ENCODE peak calls at places on chromosomes 3 and 15, in four cellular contexts. M, G, N and H are unnamed samples.

GRCh38 chr3:181741428-181741827 is 29.7 kb downstream of the SOX2 start:
- DNase-seq in M (no peak), G (no peak), N (no peak), H (no peak)

GRCh38 chr15:49855917-49856637 is 235.2 kb downstream of the DTWD1 start:
- DNase-seq in M (no peak), G (no peak), N (no peak), H (no peak)

GRCh38 chr3:17444865-17445264 is 297.6 kb downstream of the TBC1D5 start:
- DNase-seq in M (no peak), G (no peak), N (no peak), H (no peak)

GRCh38 chr3:195863121-195864061 is 45.0 kb downstream of the TNK2 start:
- DNase-seq in M (peak; percentile 88), G (peak; percentile 41), N (peak; percentile 88), H (peak; percentile 34)

GRCh38 chr3:126056681-126057546 is 27.0 kb downstream of the SLC41A3 start:
- DNase-seq in M (no peak), G (peak; percentile 7), N (peak; percentile 26), H (no peak)

GRCh38 chr3:55620361-55621025 is 133.4 kb upstream of the WNT5A start:
- DNase-seq in M (peak; percentile 55), G (peak; percentile 67), N (no peak), H (no peak)

GRCh38 chr3:126349611-126350501 is 7.4 kb downstream of the KLF15 start:
- DNase-seq in M (no peak), G (no peak), N (no peak), H (no peak)

GRCh38 chr3:65955792-65956477 is 82.8 kb downstream of the MAGI1 start:
- DNase-seq in M (peak; percentile 75), G (peak; percentile 83), N (no peak), H (no peak)

GRCh38 chr3:56802411-56802745 is 629 bp upstream of the ARHGEF3 start:
- DNase-seq in M (no peak), G (no peak), N (no peak), H (no peak)

GRCh38 chr3:27688053-27688452 is 34.1 kb downstream of the EOMES start:
- DNase-seq in M (no peak), G (no peak), N (no peak), H (no peak)

GRCh38 chr15:69697913-69698312 is 245.3 kb downstream of the RPLP1 start:
- DNase-seq in M (no peak), G (no peak), N (no peak), H (no peak)

GRCh38 chr15:58224068-58224467 is 85.9 kb downstream of the AQP9 start:
- DNase-seq in M (no peak), G (no peak), N (no peak), H (no peak)

GRCh38 chr3:14118400-14119165 is 6.1 kb downstream of the CHCHD4 start:
- DNase-seq in M (peak; percentile 37), G (no peak), N (no peak), H (no peak)

GRCh38 chr3:39378092-39378491 is 5.1 kb upstream of the SLC25A38 start:
- DNase-seq in M (peak; percentile 78), G (no peak), N (peak; percentile 51), H (peak; percentile 33)

GRCh38 chr15:59703979-59704796 is 15.1 kb upstream of the BNIP2 start:
- DNase-seq in M (no peak), G (peak; percentile 85), N (no peak), H (no peak)

GRCh38 chr15:60721706-60722105 is 242.8 kb upstream of the ICE2 start:
- DNase-seq in M (no peak), G (peak; percentile 28), N (no peak), H (no peak)

GRCh38 chr3:120780977-120781376 is 38.4 kb downstream of the GTF2E1 start:
- DNase-seq in M (peak; percentile 95), G (peak; percentile 69), N (no peak), H (no peak)

GRCh38 chr3:119524931-119525662 is 26.8 kb downstream of the TIMMDC1 start:
- DNase-seq in M (peak; percentile 45), G (peak; percentile 5), N (no peak), H (no peak)

DNA sequence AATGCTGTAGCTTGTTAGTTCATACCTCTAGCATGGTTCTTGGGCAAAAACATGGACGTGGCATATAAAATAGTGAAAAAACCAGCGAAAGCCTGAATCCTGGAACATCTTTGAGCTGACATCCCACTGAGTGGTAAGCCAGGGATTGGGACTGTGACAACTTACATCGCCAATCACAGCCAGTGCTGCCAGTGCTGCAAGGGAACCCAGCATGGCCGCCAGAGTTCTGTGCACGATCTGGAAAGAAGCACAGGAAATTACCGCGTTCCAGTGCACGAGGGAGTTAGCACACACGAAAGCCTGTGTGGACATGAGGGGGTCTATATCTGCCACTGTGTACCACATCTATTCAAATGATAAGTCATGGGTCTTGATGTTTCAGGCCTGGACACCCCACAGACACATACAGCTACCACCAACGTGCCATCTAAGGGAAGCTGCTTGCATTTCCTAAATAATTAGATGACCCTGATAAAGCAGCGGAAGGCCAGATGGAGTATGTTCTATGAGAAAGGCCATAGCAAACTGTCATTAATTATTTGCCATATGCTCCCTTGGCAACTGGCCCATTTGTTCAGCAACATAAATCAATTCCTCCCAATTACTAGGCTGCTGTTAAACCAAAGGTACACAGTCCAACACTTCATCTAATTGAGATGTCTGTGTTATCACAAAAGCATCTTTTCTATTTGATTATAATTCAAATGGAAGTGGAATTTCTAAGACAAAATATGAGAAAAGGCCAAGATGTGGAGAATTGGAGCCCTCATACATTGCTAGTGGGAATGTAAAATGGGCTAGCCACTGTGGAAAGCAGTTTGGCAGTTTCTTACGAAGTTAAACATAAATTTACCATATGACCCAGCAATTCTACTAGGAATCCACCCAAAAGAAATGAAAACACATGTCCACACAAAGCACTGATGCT is 108.4 kb downstream of the OCA2 start:
- DNase-seq in M (no peak), G (no peak), N (no peak), H (no peak)
- H3K27ac ChIP-seq in M (no peak overlapping the region), G (no peak overlapping the region), N (no peak overlapping the region), H (no peak overlapping the region)

GRCh38 chr3:59043391-59043790 is 6.4 kb downstream of the CFAP20DC start:
- DNase-seq in M (no peak), G (no peak), N (no peak), H (no peak)

GRCh38 chr3:59040902-59041301 is 8.9 kb downstream of the CFAP20DC start:
- DNase-seq in M (no peak), G (no peak), N (no peak), H (no peak)

GRCh38 chr3:59049671-59050331 is at the start of gene CFAP20DC:
- DNase-seq in M (peak; percentile 98), G (peak; percentile 83), N (peak; percentile 90), H (peak; percentile 77)

DNA sequence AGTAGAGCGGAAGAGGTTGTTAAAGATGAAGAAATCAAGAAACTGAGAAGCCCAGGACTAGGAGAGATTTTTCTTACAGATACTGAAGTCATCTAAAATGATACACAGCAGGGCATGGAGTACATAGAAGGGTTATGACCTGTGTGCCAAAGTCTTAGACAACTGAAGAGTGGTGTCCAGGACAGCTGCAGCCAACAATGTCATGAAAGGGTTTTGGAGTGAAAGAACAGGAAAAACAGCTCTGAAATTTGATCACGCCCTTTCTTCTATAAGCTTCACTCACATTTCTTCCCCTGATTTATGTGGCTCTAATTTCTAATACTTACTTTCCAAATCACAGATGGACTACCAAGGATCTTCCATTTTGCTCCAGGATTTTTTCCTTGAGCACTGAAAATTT is 3.0 kb downstream of the CFAP20DC start:
- DNase-seq in M (peak; percentile 59), G (no peak), N (no peak), H (no peak)
- H3K27ac ChIP-seq in M (no peak overlapping the region), G (no peak overlapping the region), N (no peak overlapping the region), H (no peak overlapping the region)

GRCh38 chr15:41928100-41928499 is 34.2 kb upstream of the SPTBN5 start:
- DNase-seq in M (peak; percentile 86), G (peak; percentile 50), N (no peak), H (no peak)

GRCh38 chr15:41927516-41927915 is 33.7 kb upstream of the SPTBN5 start:
- DNase-seq in M (no peak), G (no peak), N (no peak), H (no peak)

GRCh38 chr15:41930221-41930866 is 36.5 kb upstream of the SPTBN5 start:
- DNase-seq in M (peak; percentile 98), G (peak; percentile 94), N (peak; percentile 52), H (no peak)

GRCh38 chr15:41930867-41931222 is 37.0 kb upstream of the SPTBN5 start:
- DNase-seq in M (no peak), G (no peak), N (no peak), H (no peak)

DNA sequence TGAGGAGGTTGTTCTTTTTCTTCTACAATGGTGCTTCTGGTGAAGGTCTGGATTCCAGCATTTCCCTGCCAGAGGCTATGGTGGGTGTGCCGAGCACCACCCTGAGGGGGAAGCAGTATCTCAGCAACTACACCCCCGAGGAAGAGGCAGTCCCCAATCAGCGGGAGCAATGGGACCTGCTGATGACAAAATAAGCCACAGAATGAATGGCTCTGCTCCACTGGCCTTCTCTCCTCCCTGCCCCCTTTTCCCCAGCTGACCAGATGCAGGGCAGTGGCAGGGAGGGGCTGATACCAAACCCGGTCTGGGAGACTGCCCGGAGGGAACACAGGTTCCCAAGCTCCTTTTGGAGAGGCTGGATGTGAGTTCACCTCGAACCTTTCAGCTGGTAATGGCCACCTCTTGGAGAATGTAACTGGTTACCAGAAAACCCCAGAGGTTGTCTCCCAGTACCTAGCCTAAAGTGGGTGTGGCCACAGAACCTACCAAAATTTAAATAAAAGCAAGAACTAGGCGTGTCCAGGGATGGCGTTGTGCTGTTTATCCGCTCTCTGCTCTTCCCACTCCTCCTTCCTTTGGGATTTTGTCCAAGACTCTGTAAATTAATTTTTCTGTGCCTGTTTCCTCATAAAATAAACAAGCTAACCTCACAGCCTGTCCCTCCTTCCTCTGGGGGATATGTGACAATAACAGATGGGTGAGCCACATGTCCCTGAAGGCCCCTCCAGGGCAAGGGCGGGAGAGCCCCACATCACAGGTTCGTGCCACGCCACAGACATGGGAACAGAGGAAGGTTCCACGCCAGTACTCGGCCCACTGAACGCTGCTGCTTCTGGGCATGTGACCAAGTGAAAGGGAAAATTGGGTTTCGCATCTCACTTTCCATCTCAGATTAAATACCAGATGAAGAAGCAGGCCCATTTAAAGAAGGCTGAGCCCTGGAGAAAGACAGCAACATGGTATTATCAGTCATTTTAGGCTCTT is 35.1 kb upstream of the SPTBN5 start:
- DNase-seq in M (peak; percentile 65), G (peak; percentile 42), N (no peak), H (no peak)
- H3K27ac ChIP-seq in M (peak overlapping the region; percentile 97), G (peak overlapping the region; percentile 95), N (peak overlapping the region; percentile 74), H (no peak overlapping the region)

GRCh38 chr3:107822308-107822707 is 268.5 kb downstream of the CD47 start:
- DNase-seq in M (no peak), G (no peak), N (no peak), H (no peak)

GRCh38 chr3:107826727-107827126 is 264.1 kb downstream of the CD47 start:
- DNase-seq in M (no peak), G (no peak), N (no peak), H (no peak)

GRCh38 chr3:107829185-107829584 is 261.6 kb downstream of the CD47 start:
- DNase-seq in M (no peak), G (no peak), N (no peak), H (no peak)

GRCh38 chr3:107825556-107825955 is 265.3 kb downstream of the CD47 start:
- DNase-seq in M (no peak), G (no peak), N (no peak), H (no peak)

DNA sequence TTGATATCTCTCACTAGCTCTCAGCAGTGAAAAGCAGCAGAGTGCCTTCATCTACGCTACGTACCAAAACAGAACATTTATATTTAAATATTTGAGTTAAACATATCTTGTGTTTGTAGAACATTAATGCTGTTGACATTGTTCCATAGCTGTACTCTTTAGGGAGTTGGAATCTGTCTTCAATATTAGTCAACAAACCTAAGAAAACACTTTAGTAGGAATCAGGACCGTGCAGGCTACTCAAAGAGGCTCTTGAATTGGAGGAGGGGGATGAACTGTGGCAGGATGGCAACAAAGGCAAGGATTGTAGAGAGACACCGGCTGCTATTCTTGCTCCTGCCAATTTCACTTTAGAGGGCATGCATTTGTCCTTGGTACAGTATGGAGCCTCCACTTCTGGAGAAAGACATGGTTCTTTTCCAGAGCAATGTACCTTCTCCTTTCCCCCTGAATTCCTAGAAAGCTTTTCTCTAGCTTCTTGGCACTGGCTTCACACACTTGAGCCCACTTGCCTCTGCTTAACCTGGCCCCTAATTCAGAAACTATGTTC is 265.9 kb downstream of the CD47 start:
- DNase-seq in M (no peak), G (no peak), N (no peak), H (no peak)
- H3K27ac ChIP-seq in M (no peak overlapping the region), G (no peak overlapping the region), N (no peak overlapping the region), H (no peak overlapping the region)